ENCODE peak calls at places on chromosomes 4 and X, in seven cellular contexts. L, O, T, C, R, F and U are unnamed samples. For H3K4me1, the result is how much of the 10 kb centered on the place peaks cover.

GRCh38 chrX:137792214-137792613 is 226.3 kb downstream of the ZIC3 start:
- DNase-seq in L (no peak), R (no peak), C (no peak), T (no peak), O (no peak), F (no peak), U (no peak)

GRCh38 chr4:123299212-123299651 is 97.4 kb upstream of the SPRY1 start:
- DNase-seq in O (peak), C (no peak), R (no peak), F (no peak), T (no peak), L (no peak), U (no peak)

GRCh38 chrX:21374163-21374993 is at the start of gene CNKSR2:
- DNase-seq in C (peak), T (peak), O (peak), L (peak), R (peak), F (peak), U (peak)

GRCh38 chr4:25209702-25210101 is 24.1 kb upstream of the PI4K2B start:
- DNase-seq in F (no peak), C (no peak), L (no peak), O (no peak), R (no peak), T (no peak), U (no peak)

GRCh38 chr4:123706961-123707360 is 310.4 kb downstream of the SPRY1 start:
- DNase-seq in C (no peak), T (no peak), F (no peak), L (no peak), R (no peak), O (no peak), U (no peak)

GRCh38 chrX:10615931-10616780 is 4.2 kb downstream of the MID1 start:
- DNase-seq in L (no peak), C (no peak), F (no peak), O (peak), R (peak), T (no peak), U (peak)

GRCh38 chr4:89665662-89666061 is 171.3 kb downstream of the SNCA start:
- DNase-seq in T (no peak), O (no peak), F (no peak), L (no peak), C (no peak), R (no peak), U (no peak)

GRCh38 chr4:139740121-139740520 is 74.5 kb downstream of the MGST2 start:
- DNase-seq in F (peak), C (no peak), T (no peak), R (no peak), O (no peak), L (no peak), U (peak)

GRCh38 chrX:7815166-7815565 is 27.8 kb upstream of the VCX start:
- DNase-seq in F (no peak), T (no peak), R (no peak), O (no peak), C (no peak), L (no peak), U (no peak)

GRCh38 chrX:70960728-70961127 is 29.8 kb upstream of the SLC7A3 start:
- DNase-seq in R (no peak), C (no peak), F (no peak), O (no peak), T (no peak), L (no peak), U (no peak)

GRCh38 chrX:153794897-153795816 is 689 bp downstream of the SSR4 start:
- DNase-seq in L (no peak), F (no peak), O (no peak), C (peak), R (no peak), T (no peak), U (peak)

GRCh38 chr4:173746424-173746823 is 216.4 kb upstream of the HAND2 start:
- DNase-seq in L (no peak), T (no peak), R (no peak), C (no peak), F (no peak), O (no peak), U (no peak)

GRCh38 chr4:150366487-150366999 is 215.4 kb upstream of the MAB21L2 start:
- DNase-seq in L (no peak), T (no peak), R (no peak), F (no peak), O (no peak), C (no peak), U (no peak)

GRCh38 chr4:47154816-47155370 is 123.5 kb downstream of the GABRB1 start:
- DNase-seq in R (no peak), F (no peak), L (no peak), O (no peak), T (no peak), C (no peak), U (no peak)

GRCh38 chr4:828641-829271 is 2.8 kb upstream of the CPLX1 start:
- DNase-seq in F (peak), R (peak), T (peak), C (peak), L (peak), O (no peak), U (peak)

GRCh38 chr4:78529569-78530209 is 21.9 kb upstream of the ANXA3 start:
- DNase-seq in T (no peak), O (peak), R (no peak), F (no peak), C (no peak), L (no peak), U (no peak)

GRCh38 chrX:8815460-8816065 is 14.4 kb upstream of the FAM9A start:
- DNase-seq in T (no peak), O (peak), C (no peak), F (no peak), R (no peak), L (no peak), U (peak)

GRCh38 chrX:2690856-2691542 is at the start of gene CD99:
- DNase-seq in L (peak), F (peak), T (peak), C (peak), R (peak), O (peak), U (peak)

GRCh38 chr4:101020956-101021355 is 326.4 kb downstream of the PPP3CA start:
- DNase-seq in C (no peak), F (no peak), L (no peak), O (peak), R (no peak), T (no peak), U (peak)

DNA sequence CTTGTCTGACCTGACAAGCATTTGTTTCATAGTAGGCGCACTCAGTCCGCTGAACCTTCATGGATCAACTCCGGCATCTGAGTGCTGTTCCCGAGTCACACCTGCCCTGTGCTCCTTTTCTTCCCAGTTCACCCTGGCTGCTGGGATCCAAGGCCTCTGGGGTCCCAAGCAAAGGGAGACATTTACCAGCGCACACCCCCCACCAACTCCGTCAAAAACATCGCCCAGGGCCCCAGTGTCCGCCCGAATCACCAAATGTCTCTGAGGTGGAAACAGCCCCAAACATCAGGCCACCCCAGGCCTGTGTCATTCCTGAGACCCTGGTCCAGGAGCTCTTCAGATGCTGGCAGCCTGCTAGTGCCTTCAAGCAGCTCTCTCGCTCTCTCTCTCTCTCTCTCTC is 5.1 kb downstream of the BLOC1S4 start:
- DNase-seq in C (no peak), O (no peak), R (no peak), T (no peak), F (no peak), L (no peak), U (no peak)
- H3K4me1 ChIP-seq in C (under half), O (under half), R (under half), T (under half), F (under half), L (under half), U (under half)

DNA sequence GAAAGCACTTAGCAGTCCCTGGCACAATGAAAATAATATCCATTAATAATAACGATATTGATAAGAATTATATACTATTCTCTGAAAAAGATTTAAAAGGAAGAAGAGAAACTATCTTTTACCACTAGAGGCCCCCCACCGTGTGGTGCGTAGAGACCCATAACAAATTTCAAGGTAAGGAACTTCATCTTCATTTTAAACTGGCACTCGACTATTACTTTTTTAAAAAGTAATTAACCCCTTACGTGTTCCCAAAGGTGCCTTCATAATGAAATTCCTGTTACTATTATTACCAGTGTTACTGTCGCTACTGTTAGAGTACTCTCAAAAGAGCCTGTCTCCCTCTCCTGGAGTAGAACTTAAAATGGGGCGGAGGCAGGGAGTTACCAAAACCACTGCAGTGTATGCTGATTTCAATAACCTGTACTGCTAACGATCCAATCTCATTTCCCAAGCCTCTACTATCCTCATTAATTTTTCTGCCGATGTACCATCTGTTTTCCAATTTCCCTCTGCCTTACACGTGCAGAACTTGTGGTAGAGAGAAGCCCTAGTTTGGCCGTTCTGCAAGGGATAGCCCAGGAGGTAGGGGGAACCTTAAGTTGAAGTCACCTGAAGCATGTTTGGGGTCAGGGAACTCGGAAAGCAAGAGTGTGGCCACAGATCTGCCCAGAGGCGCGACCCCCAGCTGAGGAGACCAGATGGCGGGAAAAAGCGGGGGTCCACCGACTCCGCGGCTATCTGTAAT is 813 bp upstream of the STK26 start:
- DNase-seq in C (no peak), F (peak), R (no peak), T (no peak), O (peak), L (no peak), U (peak)
- TF ChIP-seq CTCF in C (peak), F (no peak), R (no peak), T (no peak), O (no peak), L (peak), U (peak)

GRCh38 chr4:108395786-108396185 is 224.6 kb upstream of the RPL34 start:
- DNase-seq in T (no peak), O (no peak), F (no peak), C (no peak), R (no peak), L (no peak), U (no peak)
- H3K4me1 ChIP-seq in T (under half), O (under half), F (under half), C (under half), R (under half), L (under half), U (under half)

GRCh38 chr4:142402925-142403324 is 443.2 kb downstream of the INPP4B start:
- DNase-seq in F (no peak), T (no peak), O (peak), L (no peak), C (no peak), R (no peak), U (peak)

GRCh38 chr4:142406051-142406549 is 440.0 kb downstream of the INPP4B start:
- DNase-seq in F (no peak), L (no peak), R (no peak), O (peak), C (no peak), T (no peak), U (peak)

GRCh38 chr4:142402156-142402555 is 443.9 kb downstream of the INPP4B start:
- DNase-seq in R (no peak), L (no peak), T (no peak), O (peak), C (no peak), F (no peak), U (peak)

GRCh38 chr4:142405021-142405991 is 440.8 kb downstream of the INPP4B start:
- DNase-seq in R (peak), L (no peak), O (peak), T (peak), C (peak), F (peak), U (peak)

DNA sequence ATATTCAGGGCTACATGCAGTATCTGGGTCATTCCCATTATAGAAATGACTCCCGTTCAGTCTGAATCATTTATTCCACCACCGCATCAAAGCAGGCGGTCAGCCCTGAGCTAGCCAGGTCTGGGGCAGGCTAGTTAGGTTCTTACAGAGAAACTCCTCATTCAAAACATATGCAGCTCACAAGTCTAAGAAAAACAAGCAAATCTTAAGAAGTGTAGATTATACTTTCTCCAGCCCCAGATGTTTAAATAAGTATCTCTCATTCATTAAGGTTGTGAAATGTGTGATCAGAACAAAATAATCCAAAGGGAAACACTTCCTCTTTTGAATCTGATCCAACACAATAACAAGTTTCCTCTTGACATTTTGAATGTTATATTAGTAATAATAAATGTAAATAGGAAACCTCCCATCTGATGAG is 441.9 kb downstream of the INPP4B start:
- DNase-seq in F (peak), T (no peak), L (no peak), O (peak), C (no peak), R (no peak), U (no peak)
- TF ChIP-seq CTCF in F (no peak), T (no peak), L (no peak), O (no peak), C (no peak), R (no peak), U (no peak)

GRCh38 chr4:26887143-26887542 is 26.5 kb downstream of the STIM2 start:
- DNase-seq in T (no peak), L (no peak), O (no peak), R (no peak), C (no peak), F (no peak), U (no peak)

GRCh38 chr4:26891054-26891453 is 30.4 kb downstream of the STIM2 start:
- DNase-seq in T (no peak), O (no peak), R (no peak), F (no peak), C (no peak), L (no peak), U (no peak)

GRCh38 chr4:26887809-26888208 is 27.2 kb downstream of the STIM2 start:
- DNase-seq in L (no peak), C (no peak), T (no peak), R (no peak), F (no peak), O (no peak), U (no peak)

GRCh38 chr4:26884486-26884988 is 23.9 kb downstream of the STIM2 start:
- DNase-seq in L (no peak), T (no peak), R (no peak), C (no peak), O (no peak), F (no peak), U (peak)

GRCh38 chr4:26885912-26886274 is 25.3 kb downstream of the STIM2 start:
- DNase-seq in R (no peak), L (no peak), C (no peak), F (no peak), T (no peak), O (no peak), U (no peak)
- H3K4me1 ChIP-seq in R (under half), L (under half), C (under half), F (under half), T (under half), O (under half), U (under half)

DNA sequence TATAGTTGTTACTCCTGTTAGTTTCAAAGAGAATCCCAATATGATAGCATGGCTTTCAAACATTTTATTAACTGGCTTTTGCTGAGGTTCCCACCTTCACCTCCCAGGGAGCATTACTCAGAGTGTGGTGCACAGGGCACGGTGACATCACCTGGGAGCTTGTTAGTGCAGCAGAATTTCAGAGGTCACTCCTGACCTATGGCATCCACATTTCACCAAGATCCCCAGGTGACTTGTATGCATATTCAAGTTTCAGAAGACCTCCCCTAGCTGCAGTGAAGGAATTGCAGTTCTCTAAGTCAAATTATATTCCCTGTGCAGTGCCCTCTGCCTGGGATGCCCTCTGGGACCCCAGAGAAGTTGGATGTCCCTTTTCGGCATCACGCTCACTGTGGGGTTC is 29.7 kb upstream of the LNX1 start:
- DNase-seq in C (no peak), L (no peak), T (no peak), R (no peak), O (no peak), F (no peak), U (no peak)
- TF ChIP-seq CTCF in C (no peak), L (no peak), T (no peak), R (no peak), O (no peak), F (no peak), U (no peak)